ENCODE peak calls at places on chromosome 3, in six cellular contexts. W is suprapubic skin, L is AG04450, Z is thoracic aorta, A is stomach, P is lung. F is an unnamed sample.

GRCh38 chr3:149188494-149188893 is 33.1 kb downstream of the CP start:
- DNase-seq in Z (no peak), L (no peak), W (no peak), A (no peak), P (no peak), F (no peak)

GRCh38 chr3:45148921-45149320 is 2.7 kb upstream of the CDCP1 start:
- DNase-seq in W (no peak), Z (no peak), P (no peak), L (no peak), A (no peak), F (no peak)

GRCh38 chr3:14490831-14491230 is 49.3 kb downstream of the GRIP2 start:
- DNase-seq in W (no peak), P (no peak), L (no peak), A (no peak), Z (no peak), F (peak; percentile 38)

GRCh38 chr3:50166309-50167019 is 11.3 kb downstream of the SEMA3F start:
- DNase-seq in P (no peak), Z (no peak), L (no peak), W (no peak), A (no peak), F (no peak)

GRCh38 chr3:16309558-16309957 is 44.5 kb downstream of the OXNAD1 start:
- DNase-seq in Z (no peak), W (no peak), P (no peak), A (no peak), L (no peak), F (peak; percentile 78)

GRCh38 chr3:23474580-23475357 is 271.6 kb downstream of the UBE2E2 start:
- DNase-seq in L (no peak), W (no peak), Z (no peak), P (no peak), A (no peak), F (no peak)

GRCh38 chr3:108548304-108548703 is 37.9 kb upstream of the MYH15 start:
- DNase-seq in P (no peak), L (no peak), A (no peak), W (no peak), Z (no peak), F (no peak)

GRCh38 chr3:183085634-183086390 is 13.5 kb downstream of the MCCC1 start:
- DNase-seq in Z (no peak), P (peak; percentile 41), W (no peak), A (no peak), L (no peak), F (peak; percentile 29)

GRCh38 chr3:148654433-148654832 is 43.3 kb upstream of the AGTR1 start:
- DNase-seq in Z (no peak), A (no peak), W (no peak), L (no peak), P (no peak), F (no peak)

GRCh38 chr3:57298041-57298440 is 5.6 kb upstream of the ASB14 start:
- DNase-seq in L (no peak), P (no peak), Z (no peak), A (peak; percentile 35), W (no peak), F (peak; percentile 79)

GRCh38 chr3:119098620-119099222 is 47.2 kb upstream of the TEX55 start:
- DNase-seq in P (no peak), L (peak; percentile 3), W (no peak), Z (no peak), A (no peak), F (peak; percentile 56)

GRCh38 chr3:143418391-143418790 is 298.8 kb downstream of the CHST2 start:
- DNase-seq in P (no peak), L (no peak), A (no peak), Z (no peak), W (no peak), F (no peak)

GRCh38 chr3:186236357-186237020 is 125.5 kb downstream of the DGKG start:
- DNase-seq in Z (no peak), L (no peak), W (no peak), A (no peak), P (peak; percentile 61), F (no peak)

GRCh38 chr3:64224826-64225606 is at the start of gene PRICKLE2:
- DNase-seq in P (no peak), A (peak; percentile 67), W (peak; percentile 90), Z (peak; percentile 75), L (peak; percentile 60), F (no peak)

GRCh38 chr3:136546718-136547117 is 205.5 kb downstream of the STAG1 start:
- DNase-seq in Z (no peak), W (no peak), P (no peak), A (no peak), L (no peak), F (no peak)

GRCh38 chr3:132161608-132162007 is 126.8 kb upstream of the CPNE4 start:
- DNase-seq in Z (no peak), W (no peak), A (no peak), P (no peak), L (no peak), F (no peak)

GRCh38 chr3:115018694-115019093 is 128.4 kb downstream of the ZBTB20 start:
- DNase-seq in A (no peak), P (no peak), Z (no peak), L (no peak), W (no peak), F (no peak)

GRCh38 chr3:151327571-151328198 is 1.7 kb downstream of the P2RY13 start:
- DNase-seq in P (no peak), Z (no peak), L (no peak), W (no peak), A (no peak), F (peak; percentile 36)

GRCh38 chr3:162370136-162370535 is 873.5 kb downstream of the OTOL1 start:
- DNase-seq in A (no peak), L (no peak), Z (no peak), P (no peak), W (no peak), F (no peak)

GRCh38 chr3:104429727-104430126 is 937.0 kb upstream of the ALCAM start:
- DNase-seq in A (no peak), Z (no peak), P (no peak), L (no peak), W (no peak), F (no peak)

GRCh38 chr3:107939621-107940236 is 151.1 kb downstream of the CD47 start:
- DNase-seq in P (no peak), A (no peak), Z (no peak), L (no peak), W (no peak), F (no peak)

GRCh38 chr3:81554805-81555204 is 206.6 kb downstream of the GBE1 start:
- DNase-seq in L (no peak), P (no peak), W (no peak), Z (no peak), A (no peak), F (no peak)

GRCh38 chr3:55571913-55572312 is 84.8 kb upstream of the WNT5A start:
- DNase-seq in L (no peak), Z (no peak), P (peak; percentile 45), A (no peak), W (no peak), F (no peak)
- TF ChIP-seq CTCF in L (peak; percentile 7), Z (peak; percentile 48), P (no peak), A (no peak), W (no peak), F (no peak)

DNA sequence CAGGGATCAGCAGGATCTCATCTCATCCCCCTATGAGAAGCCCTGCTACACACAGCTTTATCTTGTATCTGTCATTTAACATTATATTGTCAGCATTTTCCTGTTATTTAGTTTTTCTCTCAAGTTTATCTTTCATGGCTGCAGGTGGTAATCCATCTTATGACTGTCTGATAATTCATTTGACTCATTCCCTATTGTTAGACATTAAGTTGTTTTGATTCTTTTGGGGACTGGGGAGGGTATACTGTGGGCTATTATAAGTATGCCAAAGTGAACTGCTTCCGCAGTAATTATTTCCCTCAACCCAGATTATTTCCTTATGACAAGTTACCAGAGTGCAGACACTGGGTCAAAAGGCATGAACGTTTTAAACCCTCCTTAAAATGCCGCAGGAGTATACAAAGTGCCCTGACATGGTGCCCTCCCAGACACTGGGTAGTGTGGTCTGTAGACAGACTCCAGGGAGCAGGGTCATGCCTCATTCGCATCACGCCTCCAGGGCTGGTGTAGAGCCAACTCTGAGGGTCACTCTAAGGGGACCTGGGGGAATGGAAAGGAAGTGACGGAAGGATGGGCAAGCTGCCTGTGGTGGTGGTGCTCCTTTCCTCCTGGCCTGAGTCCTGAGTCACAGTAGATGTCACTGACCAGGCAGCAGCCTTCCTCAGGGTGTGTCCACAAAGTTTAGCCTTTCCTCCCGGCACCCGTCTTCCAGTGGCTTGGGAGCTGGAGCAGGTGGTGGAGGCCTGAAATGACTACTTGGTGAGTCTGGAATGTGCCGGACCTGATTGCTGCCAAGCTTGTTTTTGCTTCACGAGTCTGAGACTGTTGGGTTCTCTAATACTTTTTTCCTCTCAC is 11.6 kb downstream of the GPR160 start:
- DNase-seq in L (no peak), A (peak; percentile 82), Z (no peak), W (no peak), P (peak; percentile 52), F (no peak)
- TF ChIP-seq CTCF in L (no peak), A (no peak), Z (no peak), W (no peak), P (no peak), F (no peak)

DNA sequence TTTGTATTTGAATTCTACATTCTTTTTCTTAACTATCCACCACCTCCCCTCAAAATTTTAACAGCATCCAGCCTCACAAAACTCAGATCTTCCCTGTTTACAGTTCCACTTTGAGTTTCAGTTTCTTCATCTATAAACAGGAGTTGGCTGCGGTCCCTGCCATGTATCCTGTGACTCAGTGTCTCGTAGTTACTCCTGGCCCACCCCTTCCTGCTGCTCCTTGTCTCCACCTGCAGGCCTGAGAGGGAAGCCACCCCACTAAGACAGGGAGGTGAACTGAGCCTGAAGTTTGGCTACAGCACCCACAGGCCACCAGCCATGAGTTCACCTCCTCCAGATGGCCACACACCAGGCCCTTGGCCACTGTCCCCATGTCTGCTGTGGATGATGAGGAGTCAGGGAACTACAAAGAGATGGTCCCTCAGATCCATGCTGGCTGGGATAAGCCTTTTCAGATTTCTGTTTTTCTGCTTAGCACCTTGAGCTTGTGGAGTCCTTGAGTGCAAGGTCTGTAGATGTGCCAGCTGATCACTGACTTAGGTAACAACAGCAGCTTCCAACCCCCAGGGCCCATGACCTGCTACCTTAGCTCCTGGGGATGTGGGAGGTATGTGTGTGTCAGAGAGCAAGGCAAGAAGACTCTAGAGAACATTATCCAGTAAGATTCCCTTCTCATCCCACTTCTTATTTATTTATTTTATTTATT is 37.5 kb downstream of the CD86 start:
- DNase-seq in P (no peak), L (no peak), Z (no peak), W (peak; percentile 57), A (no peak), F (peak; percentile 74)
- TF ChIP-seq CTCF in P (no peak), L (peak; percentile 49), Z (no peak), W (no peak), A (no peak), F (peak; percentile 29)

GRCh38 chr3:31724681-31725080 is 192.0 kb downstream of the STT3B start:
- DNase-seq in L (peak; percentile 27), W (no peak), P (no peak), Z (no peak), A (no peak), F (peak; percentile 32)
- TF ChIP-seq CTCF in L (peak; percentile 56), W (no peak), P (no peak), Z (no peak), A (no peak), F (peak; percentile 18)

DNA sequence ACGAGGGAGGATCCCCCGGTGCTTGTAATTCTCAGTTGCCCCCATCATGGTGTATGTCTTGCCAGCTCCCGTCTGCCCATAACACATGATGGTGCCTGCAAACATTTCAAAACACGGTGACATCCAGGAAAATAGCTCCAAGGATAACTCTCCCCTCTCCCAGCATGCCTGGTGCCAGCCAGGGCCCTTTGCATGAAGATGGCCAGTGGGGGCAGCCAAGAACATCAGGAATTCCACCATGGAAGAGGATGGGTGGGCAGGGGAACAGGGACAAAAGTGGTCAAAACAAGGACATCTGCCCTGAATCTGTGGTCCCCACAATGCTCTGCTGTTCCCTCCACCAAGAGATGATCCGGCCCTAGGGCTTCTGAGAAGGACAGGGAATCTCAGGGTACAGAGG is 9.0 kb downstream of the KIF9 start:
- DNase-seq in Z (no peak), L (no peak), P (no peak), A (no peak), W (no peak), F (no peak)
- TF ChIP-seq CTCF in Z (no peak), L (no peak), P (no peak), A (no peak), W (no peak), F (no peak)

F was measured in MCF 10A.